ENCODE peak calls at places on chromosomes 16 and 17, in five cellular contexts. U is AG09319, L is anterior cingulate cortex, N is EH, D is stomach. Q is an unnamed sample.

GRCh38 chr17:59963738-59964454 is 644 bp downstream of the RNFT1 start:
- DNase-seq in D (peak), U (no peak), L (no peak), N (peak), Q (peak)

GRCh38 chr17:7478276-7479138 is 924 bp downstream of the ZBTB4 start:
- DNase-seq in L (peak), D (peak), N (peak), U (no peak), Q (no peak)

GRCh38 chr17:50274142-50274944 is at the start of gene TMEM92:
- DNase-seq in D (peak), L (no peak), U (no peak), N (no peak), Q (no peak)

GRCh38 chr16:5615868-5616642 is 518.5 kb upstream of the EEF2KMT start:
- DNase-seq in U (no peak), L (peak), D (peak), N (peak), Q (no peak)

GRCh38 chr17:30956764-30957374 is 14.0 kb upstream of the RNF135 start:
- DNase-seq in L (no peak), N (peak), D (no peak), U (no peak), Q (no peak)

GRCh38 chr17:50686494-50687199 is 21.1 kb downstream of the ANKRD40 start:
- DNase-seq in U (peak), D (peak), N (peak), L (no peak), Q (no peak)

GRCh38 chr16:29963021-29963743 is 1.3 kb downstream of the TMEM219 start:
- DNase-seq in D (no peak), L (no peak), U (no peak), N (no peak), Q (no peak)

GRCh38 chr16:50622029-50622428 is 59.1 kb downstream of the SNX20 start:
- DNase-seq in D (no peak), U (no peak), L (no peak), N (no peak), Q (no peak)

GRCh38 chr17:2837147-2837561 is 40.9 kb downstream of the RAP1GAP2 start:
- DNase-seq in N (no peak), U (no peak), L (no peak), D (no peak), Q (no peak)

GRCh38 chr17:58332720-58333395 is 4.3 kb upstream of the TSPOAP1 start:
- DNase-seq in L (no peak), U (no peak), D (no peak), N (no peak), Q (no peak)

GRCh38 chr17:48626470-48627241 is 498 bp upstream of the HOXB9 start:
- DNase-seq in N (no peak), D (no peak), U (no peak), L (no peak), Q (no peak)

GRCh38 chr16:63100082-63100481 is 1063.8 kb upstream of the CDH8 start:
- DNase-seq in D (no peak), U (no peak), N (no peak), L (no peak), Q (no peak)

GRCh38 chr17:29158096-29158495 is 22.1 kb downstream of the MYO18A start:
- DNase-seq in L (no peak), U (no peak), D (no peak), N (no peak), Q (no peak)

GRCh38 chr17:56939869-56940484 is 20.9 kb downstream of the COIL start:
- DNase-seq in N (peak), U (no peak), L (no peak), D (no peak), Q (no peak)

GRCh38 chr16:11797957-11798299 is 870 bp upstream of the ZC3H7A start:
- DNase-seq in U (no peak), N (peak), L (no peak), D (no peak), Q (no peak)

GRCh38 chr17:46898364-46898763 is 24.6 kb upstream of the GOSR2 start:
- DNase-seq in D (no peak), U (no peak), L (no peak), N (no peak), Q (no peak)

GRCh38 chr16:56610017-56610608 is 1.7 kb downstream of the MT2A start:
- DNase-seq in U (no peak), D (peak), L (no peak), N (peak), Q (peak)

GRCh38 chr16:65336169-65336568 is 214.3 kb upstream of the CDH11 start:
- DNase-seq in N (peak), U (peak), L (no peak), D (no peak), Q (no peak)

GRCh38 chr17:74528491-74529199 is 2.6 kb downstream of the CD300LB start:
- DNase-seq in L (no peak), D (peak), N (no peak), U (no peak), Q (no peak)